ENCODE peak calls at places on chromosomes 1 and 21, in seven cellular contexts. D, B, O, F, K, C and Q are unnamed samples.

GRCh38 chr1:85372683-85373446 is 92.1 kb downstream of the DDAH1 start:
- DNase-seq in D (no peak), B (no peak), O (no peak), F (peak; percentile 48), K (no peak), C (no peak), Q (peak; percentile 36)

GRCh38 chr1:177995369-177995768 is 25.5 kb upstream of the SEC16B start:
- DNase-seq in D (no peak), B (no peak), O (no peak), F (no peak), K (no peak), C (no peak), Q (no peak)

GRCh38 chr21:43927591-43928229 is 62.7 kb downstream of the AGPAT3 start:
- DNase-seq in D (no peak), B (no peak), O (no peak), F (no peak), K (no peak), C (no peak), Q (no peak)

GRCh38 chr1:239717097-239718051 is 331.0 kb downstream of the CHRM3 start:
- DNase-seq in D (no peak), B (no peak), O (no peak), F (no peak), K (no peak), C (no peak), Q (no peak)

GRCh38 chr1:53458634-53459033 is 565 bp upstream of the DMRTB1 start:
- DNase-seq in D (no peak), B (no peak), O (no peak), F (no peak), K (no peak), C (no peak), Q (no peak)

GRCh38 chr21:42668620-42669019 is 15.2 kb downstream of the PDE9A start:
- DNase-seq in D (no peak), B (no peak), O (no peak), F (no peak), K (no peak), C (no peak), Q (no peak)

GRCh38 chr1:207983044-207983443 is 72.1 kb upstream of the CD34 start:
- DNase-seq in D (no peak), B (no peak), O (no peak), F (no peak), K (peak; percentile 38), C (no peak), Q (no peak)

GRCh38 chr1:27428316-27429028 is 36.0 kb downstream of the GPR3 start:
- DNase-seq in D (no peak), B (no peak), O (peak; percentile 84), F (no peak), K (no peak), C (no peak), Q (no peak)

GRCh38 chr1:59609245-59609644 is 205.5 kb upstream of the HOOK1 start:
- DNase-seq in D (no peak), B (no peak), O (no peak), F (no peak), K (no peak), C (no peak), Q (no peak)

GRCh38 chr1:165928075-165928731 is 100.8 kb downstream of the UCK2 start:
- DNase-seq in D (peak; percentile 76), B (peak; percentile 34), O (peak; percentile 46), F (peak; percentile 46), K (no peak), C (peak; percentile 58), Q (no peak)

GRCh38 chr1:37441490-37441889 is 32.9 kb upstream of the ZC3H12A start:
- DNase-seq in D (no peak), B (no peak), O (no peak), F (no peak), K (no peak), C (no peak), Q (no peak)

GRCh38 chr1:3687509-3687908 is 35.2 kb downstream of the TP73 start:
- DNase-seq in D (no peak), B (no peak), O (no peak), F (no peak), K (no peak), C (no peak), Q (no peak)

GRCh38 chr1:32144033-32144432 is 35.4 kb upstream of the TXLNA start:
- DNase-seq in D (no peak), B (no peak), O (no peak), F (no peak), K (no peak), C (no peak), Q (no peak)

GRCh38 chr1:178530520-178530919 is 17.6 kb downstream of the TEX35 start:
- DNase-seq in D (no peak), B (no peak), O (no peak), F (no peak), K (no peak), C (no peak), Q (no peak)

GRCh38 chr1:27348861-27349783 is 7.3 kb downstream of the SYTL1 start:
- DNase-seq in D (peak; percentile 64), B (peak; percentile 34), O (peak; percentile 69), F (no peak), K (peak; percentile 81), C (peak; percentile 53), Q (no peak)

GRCh38 chr1:39416609-39417008 is 74.8 kb upstream of the BMP8A start:
- DNase-seq in D (no peak), B (no peak), O (no peak), F (no peak), K (no peak), C (no peak), Q (no peak)

GRCh38 chr21:28257276-28257675 is 735.4 kb downstream of the LTN1 start:
- DNase-seq in D (no peak), B (no peak), O (no peak), F (no peak), K (no peak), C (no peak), Q (no peak)

GRCh38 chr1:157585984-157586383 is 11.9 kb downstream of the FCRL4 start:
- DNase-seq in D (no peak), B (no peak), O (peak; percentile 61), F (no peak), K (no peak), C (no peak), Q (no peak)

GRCh38 chr1:62904537-62904936 is 120.6 kb downstream of the ATG4C start:
- DNase-seq in D (no peak), B (no peak), O (no peak), F (no peak), K (no peak), C (no peak), Q (no peak)

GRCh38 chr1:110055493-110056283 is 14.8 kb downstream of the ALX3 start:
- DNase-seq in D (no peak), B (no peak), O (no peak), F (no peak), K (no peak), C (peak; percentile 8), Q (no peak)

GRCh38 chr1:20174937-20175666 is 10.8 kb upstream of the UBXN10 start:
- DNase-seq in D (no peak), B (no peak), O (no peak), F (no peak), K (no peak), C (no peak), Q (no peak)

GRCh38 chr1:156859523-156860112 is 701 bp upstream of the INSRR start:
- DNase-seq in D (peak; percentile 68), B (peak; percentile 19), O (no peak), F (no peak), K (no peak), C (no peak), Q (no peak)

GRCh38 chr1:29586991-29587745 is 350.8 kb downstream of the PTPRU start:
- DNase-seq in D (no peak), B (no peak), O (no peak), F (no peak), K (no peak), C (no peak), Q (no peak)

GRCh38 chr1:221239911-221240310 is 360.7 kb downstream of the HLX start:
- DNase-seq in D (no peak), B (no peak), O (no peak), F (no peak), K (no peak), C (no peak), Q (no peak)

GRCh38 chr1:28507247-28507645 is 1.4 kb downstream of the RCC1 start:
- DNase-seq in D (no peak), B (no peak), O (peak; percentile 53), F (no peak), K (no peak), C (no peak), Q (no peak)

GRCh38 chr21:42530167-42530518 is 16.5 kb downstream of the SLC37A1 start:
- DNase-seq in D (no peak), B (no peak), O (no peak), F (no peak), K (no peak), C (no peak), Q (no peak)

GRCh38 chr1:187110351-187110750 is 281.6 kb downstream of the PLA2G4A start:
- DNase-seq in D (no peak), B (no peak), O (no peak), F (no peak), K (no peak), C (no peak), Q (no peak)

GRCh38 chr1:183077107-183077506 is 53.9 kb downstream of the LAMC1 start:
- DNase-seq in D (no peak), B (no peak), O (no peak), F (no peak), K (no peak), C (no peak), Q (no peak)

GRCh38 chr1:100321098-100321493 is 31.2 kb upstream of the CDC14A start:
- DNase-seq in D (no peak), B (no peak), O (no peak), F (no peak), K (no peak), C (no peak), Q (no peak)

GRCh38 chr1:156684227-156684782 is 7.1 kb upstream of the NES start:
- DNase-seq in D (no peak), B (no peak), O (no peak), F (peak; percentile 69), K (no peak), C (peak; percentile 30), Q (no peak)

GRCh38 chr1:30397576-30397975 is 325.8 kb downstream of the MATN1 start:
- DNase-seq in D (no peak), B (no peak), O (no peak), F (no peak), K (no peak), C (no peak), Q (no peak)